ENCODE peak calls at places on chromosomes 12 and 14, in nine cellular contexts. W, C, Y, B, K, J, L, S and D are unnamed samples.

GRCh38 chr14:55532645-55533309 is 47.2 kb upstream of the KTN1 start:
- DNase-seq in W (no peak), C (no peak), Y (no peak), B (no peak), K (no peak), J (no peak), L (no peak), S (no peak), D (no peak)

GRCh38 chr12:111430418-111431353 is 25.0 kb downstream of the SH2B3 start:
- DNase-seq in W (peak; percentile 68), C (no peak), Y (peak; percentile 76), B (no peak), K (peak; percentile 74), J (no peak), L (peak; percentile 57), S (peak; percentile 58), D (peak; percentile 83)

GRCh38 chr12:130413909-130414308 is 76.2 kb downstream of the PIWIL1 start:
- DNase-seq in W (no peak), C (no peak), Y (no peak), B (no peak), K (no peak), J (no peak), L (no peak), S (no peak), D (no peak)

GRCh38 chr12:112506513-112507166 is 87.9 kb downstream of the PTPN11 start:
- DNase-seq in W (no peak), C (no peak), Y (no peak), B (peak; percentile 15), K (no peak), J (no peak), L (no peak), S (no peak), D (no peak)

GRCh38 chr12:84186433-84186832 is 726.2 kb downstream of the SLC6A15 start:
- DNase-seq in W (no peak), C (no peak), Y (no peak), B (no peak), K (no peak), J (no peak), L (no peak), S (no peak), D (no peak)

GRCh38 chr12:82517808-82518207 is 159.5 kb downstream of the METTL25 start:
- DNase-seq in W (no peak), C (no peak), Y (no peak), B (no peak), K (no peak), J (no peak), L (no peak), S (no peak), D (no peak)

GRCh38 chr14:65985976-65986375 is 500.2 kb upstream of the CCDC196 start:
- DNase-seq in W (no peak), C (no peak), Y (no peak), B (no peak), K (no peak), J (no peak), L (no peak), S (no peak), D (no peak)

GRCh38 chr12:129101404-129101803 is 248.1 kb downstream of the GLT1D1 start:
- DNase-seq in W (no peak), C (peak; percentile 39), Y (no peak), B (no peak), K (no peak), J (no peak), L (no peak), S (no peak), D (no peak)

GRCh38 chr12:94416613-94417012 is 43.1 kb downstream of the CEP83 start:
- DNase-seq in W (no peak), C (no peak), Y (no peak), B (no peak), K (no peak), J (no peak), L (no peak), S (no peak), D (no peak)

GRCh38 chr12:96522283-96522682 is 32.9 kb downstream of the CFAP54 start:
- DNase-seq in W (no peak), C (no peak), Y (no peak), B (no peak), K (no peak), J (no peak), L (no peak), S (no peak), D (no peak)

GRCh38 chr12:28611115-28611435 is 420.8 kb downstream of the CCDC91 start:
- DNase-seq in W (no peak), C (no peak), Y (no peak), B (peak; percentile 69), K (no peak), J (peak; percentile 68), L (no peak), S (no peak), D (no peak)